ENCODE peak calls at places on chromosomes 16 and 17, in five cellular contexts. S is BJ; Z is effector memory CD4-positive, alpha-beta T cell; C is A549; L is GM12865. H is an unnamed sample.

GRCh38 chr17:51645056-51645455 is 384.7 kb downstream of the UTP18 start:
- DNase-seq in L (no peak), C (peak; percentile 43), S (no peak), Z (no peak), H (no peak)

GRCh38 chr17:32546031-32546444 is 59.2 kb downstream of the CDK5R1 start:
- DNase-seq in Z (no peak), L (no peak), S (no peak), C (no peak), H (no peak)

GRCh38 chr17:74545456-74546230 is at the start of gene CD300C:
- DNase-seq in S (no peak), Z (no peak), C (no peak), L (peak; percentile 27), H (no peak)

GRCh38 chr16:89155184-89155679 is 16.3 kb upstream of the CDH15 start:
- DNase-seq in S (peak; percentile 52), Z (no peak), C (no peak), L (no peak), H (no peak)

GRCh38 chr17:44541884-44542581 is 15.3 kb upstream of the FZD2 start:
- DNase-seq in L (peak; percentile 22), C (no peak), S (no peak), Z (no peak), H (no peak)

GRCh38 chr16:74438492-74438979 is 17.3 kb upstream of the CLEC18B start:
- DNase-seq in S (no peak), Z (no peak), C (no peak), L (no peak), H (no peak)

GRCh38 chr17:74521701-74522201 is 9.5 kb downstream of the CD300LB start:
- DNase-seq in L (peak; percentile 27), Z (no peak), C (no peak), S (no peak), H (no peak)

GRCh38 chr16:86783626-86784266 is 205.4 kb downstream of the FOXL1 start:
- DNase-seq in Z (no peak), C (no peak), S (no peak), L (no peak), H (no peak)

GRCh38 chr16:82990155-82990554 is 363.4 kb downstream of the CDH13 start:
- DNase-seq in L (no peak), C (no peak), S (no peak), Z (no peak), H (no peak)

GRCh38 chr17:61836266-61837174 is 26.8 kb downstream of the BRIP1 start:
- DNase-seq in L (no peak), C (no peak), Z (no peak), S (no peak), H (no peak)

GRCh38 chr16:64590516-64590915 is 531.3 kb downstream of the CDH11 start:
- DNase-seq in L (no peak), C (peak; percentile 11), Z (no peak), S (peak; percentile 34), H (no peak)

GRCh38 chr17:75046583-75047289 is at the start of the genes ATP5PD and KCTD2:
- DNase-seq in Z (peak; percentile 92), C (peak; percentile 98), S (peak; percentile 85), L (peak; percentile 97), H (peak; percentile 66)

GRCh38 chr17:75619506-75620431 is 13.5 kb upstream of the SMIM5 start:
- DNase-seq in L (peak; percentile 34), S (no peak), Z (no peak), C (peak; percentile 70), H (no peak)

GRCh38 chr17:10631048-10631700 is 25.9 kb downstream of the MYH3 start:
- DNase-seq in C (peak; percentile 44), Z (no peak), S (no peak), L (peak; percentile 29), H (no peak)

GRCh38 chr17:17507465-17508011 is 11.3 kb upstream of the RASD1 start:
- DNase-seq in S (no peak), L (no peak), Z (no peak), C (no peak), H (no peak)

GRCh38 chr16:912684-913613 is 57.8 kb downstream of the LMF1 start:
- DNase-seq in C (no peak), S (no peak), Z (no peak), L (no peak), H (no peak)

GRCh38 chr17:75587718-75588545 is at the start of gene MYO15B:
- DNase-seq in Z (peak; percentile 21), S (no peak), L (no peak), C (no peak), H (no peak)

GRCh38 chr16:79714440-79714839 is 113.9 kb upstream of the MAF start:
- DNase-seq in L (no peak), S (no peak), C (no peak), Z (no peak), H (no peak)

GRCh38 chr17:17151541-17151940 is 54.6 kb downstream of the PLD6 start:
- DNase-seq in S (peak; percentile 2), C (peak; percentile 62), Z (no peak), L (no peak), H (peak; percentile 25)

GRCh38 chr16:76787394-76787793 is 403.6 kb upstream of the MON1B start:
- DNase-seq in C (no peak), Z (no peak), L (no peak), S (no peak), H (no peak)

GRCh38 chr17:41530062-41531048 is 2.2 kb upstream of the KRT19 start:
- DNase-seq in C (peak; percentile 85), Z (no peak), S (peak; percentile 75), L (no peak), H (peak; percentile 77)

GRCh38 chr17:63943745-63944144 is 11.6 kb upstream of the CD79B start:
- DNase-seq in L (no peak), Z (no peak), C (no peak), S (no peak), H (no peak)

GRCh38 chr16:48499822-48500440 is 110.0 kb downstream of the N4BP1 start:
- DNase-seq in S (peak; percentile 60), C (peak; percentile 77), L (no peak), Z (no peak), H (peak; percentile 22)

GRCh38 chr17:17565471-17566365 is 25.8 kb downstream of the PEMT start:
- DNase-seq in L (no peak), S (no peak), Z (no peak), C (no peak), H (no peak)

GRCh38 chr17:4201231-4201630 is 58.2 kb downstream of the CYB5D2 start:
- DNase-seq in C (no peak), Z (no peak), S (no peak), L (no peak), H (no peak)

GRCh38 chr17:46944931-46945330 is 22.0 kb downstream of the GOSR2 start:
- DNase-seq in L (no peak), S (no peak), Z (no peak), C (no peak), H (no peak)

GRCh38 chr17:36936455-36936934 is 780 bp upstream of the LHX1 start:
- DNase-seq in L (no peak), C (no peak), Z (no peak), S (no peak), H (no peak)

GRCh38 chr17:76405967-76406647 is 21.7 kb downstream of the SPHK1 start:
- DNase-seq in L (peak; percentile 47), Z (no peak), C (no peak), S (no peak), H (no peak)

GRCh38 chr17:43224146-43224705 is 4.2 kb downstream of the CCDC200 start:
- DNase-seq in C (no peak), L (no peak), S (no peak), Z (no peak), H (no peak)

GRCh38 chr16:11262915-11263314 is 6.2 kb downstream of the TNP2 start:
- DNase-seq in L (no peak), Z (no peak), C (no peak), S (no peak), H (no peak)

GRCh38 chr17:80935526-80935925 is 56.1 kb upstream of the CHMP6 start:
- DNase-seq in S (no peak), L (no peak), C (no peak), Z (no peak), H (no peak)

GRCh38 chr17:7589891-7590611 is at the start of gene SOX15:
- DNase-seq in Z (no peak), C (no peak), S (no peak), L (no peak), H (no peak)
- H3K4me3 ChIP-seq in Z (no peak within 1 kb of the TSS), C (no peak within 1 kb of the TSS), S (peak within 1 kb of the TSS; percentile 22), L (no peak within 1 kb of the TSS), H (peak within 1 kb of the TSS; percentile 21)

GRCh38 chr16:84836967-84837366 is 17.2 kb downstream of the CRISPLD2 start:
- DNase-seq in Z (no peak), L (no peak), C (no peak), S (no peak), H (no peak)
- H3K4me3 ChIP-seq in Z (no peak overlapping the region), L (no peak overlapping the region), C (no peak overlapping the region), S (no peak overlapping the region), H (no peak overlapping the region)

GRCh38 chr17:79658811-79659207 is 48.0 kb upstream of the RBFOX3 start:
- DNase-seq in S (no peak), Z (no peak), L (peak; percentile 17), C (peak; percentile 76), H (no peak)
- H3K4me3 ChIP-seq in S (no peak overlapping the region), Z (no peak overlapping the region), L (no peak overlapping the region), C (no peak overlapping the region), H (no peak overlapping the region)

GRCh38 chr16:23145186-23145585 is 4.1 kb downstream of the USP31 start:
- DNase-seq in Z (no peak), S (no peak), L (no peak), C (no peak), H (peak; percentile 71)
- H3K4me3 ChIP-seq in Z (no peak overlapping the region), S (no peak overlapping the region), L (no peak overlapping the region), C (peak overlapping the region; percentile 64), H (peak overlapping the region; percentile 26)

H was measured in epithelial cell of proximal tubule.